ENCODE peak calls at places on chromosomes 1 and 21, in ten cellular contexts. S is tibial artery, J is mesothelial cell of epicardium, B is upper lobe of right lung, F is bronchial epithelial cell, E is mucosa of descending colon, L is H9, X is breast epithelium, U is PC-3, W is psoas muscle. V is an unnamed sample.

GRCh38 chr1:158999301-159000069 is 10.2 kb upstream of the IFI16 start:
- DNase-seq in S (peak; percentile 93), J (peak; percentile 46), B (no peak), F (peak; percentile 77), E (peak; percentile 35), L (peak; percentile 94), X (peak; percentile 95), U (peak; percentile 27), W (peak; percentile 75), V (peak; percentile 97)

GRCh38 chr1:223714849-223715709 is 2.7 kb downstream of the CAPN2 start:
- DNase-seq in S (no peak), J (no peak), B (no peak), F (peak; percentile 98), E (no peak), L (no peak), X (no peak), U (peak; percentile 97), W (peak; percentile 36), V (peak; percentile 100)

GRCh38 chr21:38134084-38134873 is 122.5 kb upstream of the KCNJ15 start:
- DNase-seq in S (no peak), J (no peak), B (no peak), F (peak; percentile 49), E (no peak), L (no peak), X (no peak), U (no peak), W (no peak), V (peak; percentile 21)

GRCh38 chr1:14924012-14924452 is 229.5 kb upstream of the TMEM51 start:
- DNase-seq in S (peak; percentile 87), J (peak; percentile 53), B (peak; percentile 91), F (no peak), E (peak; percentile 76), L (peak; percentile 45), X (peak; percentile 69), U (peak; percentile 31), W (peak; percentile 78), V (peak; percentile 42)

GRCh38 chr1:58879464-58879863 is 95.6 kb upstream of the JUN start:
- DNase-seq in S (no peak), J (no peak), B (no peak), F (no peak), E (no peak), L (no peak), X (no peak), U (no peak), W (no peak), V (peak; percentile 26)

GRCh38 chr21:42988234-42988965 is 14.0 kb downstream of the PKNOX1 start:
- DNase-seq in S (no peak), J (no peak), B (no peak), F (no peak), E (no peak), L (peak; percentile 33), X (no peak), U (no peak), W (no peak), V (no peak)

GRCh38 chr1:36436820-36437219 is 13.4 kb downstream of the OSCP1 start:
- DNase-seq in S (no peak), J (no peak), B (no peak), F (peak; percentile 97), E (no peak), L (no peak), X (no peak), U (peak; percentile 97), W (no peak), V (no peak)

GRCh38 chr1:159920202-159920601 is 5.1 kb downstream of the TAGLN2 start:
- DNase-seq in S (no peak), J (no peak), B (peak; percentile 54), F (no peak), E (peak; percentile 40), L (no peak), X (no peak), U (no peak), W (no peak), V (no peak)

GRCh38 chr1:52424757-52425265 is 20.4 kb downstream of the PRPF38A start:
- DNase-seq in S (no peak), J (no peak), B (no peak), F (peak; percentile 12), E (no peak), L (no peak), X (no peak), U (no peak), W (no peak), V (no peak)

GRCh38 chr1:101960164-101960563 is 36.6 kb downstream of the OLFM3 start:
- DNase-seq in S (no peak), J (no peak), B (no peak), F (no peak), E (no peak), L (no peak), X (no peak), U (no peak), W (no peak), V (no peak)
- TF ChIP-seq CTCF in S (no peak), J (no peak), B (no peak), F (no peak), E (no peak), L (no peak), X (no peak), U (no peak), W (no peak), V (no peak)

GRCh38 chr1:87497804-87498203 is 169.1 kb downstream of the LMO4 start:
- DNase-seq in S (no peak), J (no peak), B (no peak), F (no peak), E (no peak), L (no peak), X (no peak), U (peak; percentile 47), W (no peak), V (no peak)

GRCh38 chr1:87495870-87496269 is 167.2 kb downstream of the LMO4 start:
- DNase-seq in S (peak; percentile 67), J (no peak), B (no peak), F (no peak), E (no peak), L (no peak), X (no peak), U (no peak), W (no peak), V (no peak)

GRCh38 chr1:87506147-87506546 is 177.5 kb downstream of the LMO4 start:
- DNase-seq in S (no peak), J (no peak), B (no peak), F (peak; percentile 73), E (no peak), L (no peak), X (no peak), U (peak; percentile 41), W (no peak), V (no peak)

DNA sequence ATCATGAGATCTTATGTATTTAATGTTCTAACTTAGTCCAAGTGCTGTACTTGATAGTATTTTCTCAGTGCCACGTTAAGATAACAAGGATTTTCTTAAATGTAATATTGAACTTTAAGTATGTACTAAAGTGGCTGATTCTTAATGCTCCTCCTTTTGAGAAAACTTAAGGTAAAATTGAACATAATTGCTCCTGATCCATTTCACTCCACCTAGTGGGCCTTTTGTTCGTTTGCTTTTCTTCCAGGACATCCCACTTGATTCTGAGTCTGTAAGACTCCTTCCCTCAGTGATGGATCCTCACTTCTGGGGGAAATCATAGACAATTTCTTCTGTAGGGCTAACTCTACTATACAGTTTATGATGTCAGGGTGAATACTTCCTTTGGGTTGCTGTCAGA is 173.1 kb downstream of the LMO4 start:
- DNase-seq in S (no peak), J (no peak), B (no peak), F (no peak), E (no peak), L (no peak), X (no peak), U (peak; percentile 18), W (no peak), V (peak; percentile 9)
- TF ChIP-seq CTCF in S (no peak), J (no peak), B (no peak), F (no peak), E (no peak), L (peak; percentile 36), X (no peak), U (peak; percentile 47), W (no peak), V (no peak)

DNA sequence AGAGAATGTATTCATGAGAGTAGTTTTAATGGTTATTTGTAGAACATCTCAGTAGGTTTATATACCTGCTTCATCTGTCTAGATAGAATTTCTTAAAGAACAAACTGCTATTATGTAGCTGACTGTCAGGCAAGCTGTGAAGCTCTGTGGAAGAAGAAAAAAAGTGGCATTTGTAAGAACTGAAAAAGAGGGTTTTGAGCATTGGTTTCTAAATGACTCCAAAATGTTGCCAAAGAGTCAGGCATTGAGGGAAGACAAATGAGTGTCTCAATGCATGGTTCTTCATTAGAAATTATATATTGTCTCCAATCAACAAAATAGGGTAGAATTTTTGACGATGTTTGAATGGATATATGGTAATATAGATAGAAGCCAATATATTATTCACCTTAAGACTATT is 1276.1 kb downstream of the KCNT2 start:
- DNase-seq in S (no peak), J (no peak), B (no peak), F (no peak), E (no peak), L (no peak), X (no peak), U (no peak), W (no peak), V (no peak)
- TF ChIP-seq CTCF in S (no peak), J (no peak), B (no peak), F (no peak), E (no peak), L (no peak), X (no peak), U (no peak), W (no peak), V (no peak)

GRCh38 chr1:226403522-226404034 is 4.3 kb downstream of the PARP1 start:
- DNase-seq in S (no peak), J (no peak), B (no peak), F (peak; percentile 5), E (no peak), L (peak; percentile 39), X (no peak), U (peak; percentile 38), W (no peak), V (peak; percentile 30)
- TF ChIP-seq CTCF in S (no peak), J (peak; percentile 39), B (no peak), F (no peak), E (no peak), L (peak; percentile 52), X (no peak), U (peak; percentile 51), W (peak; percentile 10), V (no peak)

DNA sequence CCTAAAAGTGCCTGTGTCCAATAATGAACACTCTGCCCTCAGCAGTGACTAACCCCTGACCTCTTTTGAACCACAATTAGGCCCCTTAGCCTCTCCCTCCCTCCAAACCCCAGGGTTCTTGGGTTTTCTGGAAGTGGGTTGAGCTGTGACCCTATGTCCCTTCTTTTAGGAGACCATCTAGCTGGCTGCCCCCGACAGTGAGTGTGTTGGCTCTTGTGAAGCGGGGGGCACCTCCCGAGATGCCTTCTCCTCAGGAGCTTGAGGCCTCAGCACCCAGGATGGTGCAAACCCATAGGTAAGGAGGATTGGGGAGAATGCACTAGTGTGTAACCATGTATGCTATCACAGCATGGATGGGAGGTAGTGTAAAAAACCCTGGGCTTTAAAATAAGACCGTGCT is 7.3 kb downstream of the RUSC1 start:
- DNase-seq in S (peak; percentile 27), J (no peak), B (no peak), F (no peak), E (no peak), L (no peak), X (no peak), U (no peak), W (no peak), V (no peak)
- TF ChIP-seq CTCF in S (no peak), J (no peak), B (no peak), F (no peak), E (no peak), L (no peak), X (no peak), U (no peak), W (no peak), V (no peak)